ENCODE peak calls at places on chromosomes 2 and 18, in seven cellular contexts. P, I, F, B, L, S and E are unnamed samples. For H3K36me3 and H3K4me1, the result is how much of the 10 kb centered on the place peaks cover.

GRCh38 chr2:112784199-112785189 is at the start of gene IL1A:
- DNase-seq in P (no peak), L (no peak), I (no peak), B (peak), F (no peak), S (no peak), E (no peak)

GRCh38 chr2:37671013-37671815 is at the start of gene CDC42EP3:
- DNase-seq in P (no peak), I (peak), L (peak), S (peak), F (peak), B (peak), E (peak)

GRCh38 chr18:24603151-24603550 is 142.7 kb downstream of the HRH4 start:
- DNase-seq in P (no peak), B (no peak), L (no peak), F (no peak), I (no peak), S (no peak), E (no peak)

GRCh38 chr2:186757009-186757408 is 63.1 kb downstream of the FAM171B start:
- DNase-seq in I (no peak), B (no peak), S (no peak), F (no peak), P (no peak), L (no peak), E (no peak)

GRCh38 chr18:10419420-10420103 is 34.9 kb upstream of the APCDD1 start:
- DNase-seq in S (no peak), F (no peak), I (no peak), L (no peak), P (no peak), B (peak), E (no peak)

GRCh38 chr2:240958366-240959213 is 39.8 kb upstream of the SNED1 start:
- DNase-seq in S (peak), B (no peak), I (peak), P (no peak), F (no peak), L (no peak), E (no peak)

GRCh38 chr18:58612239-58613055 is 16.4 kb downstream of the ALPK2 start:
- DNase-seq in S (no peak), L (no peak), P (no peak), F (no peak), B (no peak), I (no peak), E (no peak)

GRCh38 chr2:238231251-238231793 is 8.5 kb downstream of the HES6 start:
- DNase-seq in L (peak), I (peak), B (peak), P (no peak), S (peak), F (peak), E (peak)

GRCh38 chr2:200756618-200757321 is 54.9 kb upstream of the BZW1 start:
- DNase-seq in I (no peak), L (no peak), B (peak), P (no peak), S (no peak), F (no peak), E (no peak)

GRCh38 chr2:235861383-235861782 is 306.8 kb downstream of the GBX2 start:
- DNase-seq in I (no peak), S (no peak), P (no peak), L (no peak), F (no peak), B (no peak), E (no peak)

GRCh38 chr2:64667535-64667934 is 13.8 kb upstream of the SERTAD2 start:
- DNase-seq in P (no peak), B (no peak), I (no peak), L (no peak), F (no peak), S (no peak), E (no peak)

GRCh38 chr2:85775406-85776381 is 21.9 kb downstream of the ATOH8 start:
- DNase-seq in B (no peak), S (no peak), P (no peak), L (no peak), I (no peak), F (no peak), E (no peak)

GRCh38 chr18:3230401-3231334 is 10.9 kb upstream of the MYOM1 start:
- DNase-seq in I (no peak), P (no peak), S (no peak), B (no peak), L (no peak), F (peak), E (no peak)

GRCh38 chr2:185279999-185280398 is 458.6 kb upstream of the FSIP2 start:
- DNase-seq in I (no peak), P (no peak), B (peak), L (no peak), S (no peak), F (no peak), E (no peak)

GRCh38 chr18:6561029-6561861 is 146.5 kb upstream of the L3MBTL4 start:
- DNase-seq in I (no peak), B (no peak), L (peak), F (no peak), P (no peak), S (peak), E (no peak)

GRCh38 chr2:231672617-231673347 is 35.5 kb upstream of the PTMA start:
- DNase-seq in S (no peak), F (no peak), I (no peak), L (no peak), P (no peak), B (peak), E (no peak)

GRCh38 chr18:35089918-35090550 is 48.8 kb downstream of the MAPRE2 start:
- DNase-seq in L (no peak), P (no peak), B (peak), I (no peak), S (no peak), F (no peak), E (no peak)

GRCh38 chr2:235358981-235359471 is 134.8 kb upstream of the AGAP1 start:
- DNase-seq in L (no peak), B (peak), S (no peak), P (no peak), F (no peak), I (no peak), E (no peak)

GRCh38 chr2:176155341-176156044 is 1.6 kb upstream of the HOXD3 start:
- DNase-seq in B (no peak), S (no peak), L (no peak), P (no peak), F (no peak), I (no peak), E (no peak)

GRCh38 chr18:77071711-77072292 is 60.8 kb downstream of the MBP start:
- DNase-seq in P (no peak), L (peak), F (peak), S (no peak), I (peak), B (peak), E (peak)

GRCh38 chr2:27370816-27371620 is 602 bp downstream of the SNX17 start:
- DNase-seq in F (peak), B (peak), S (no peak), L (no peak), I (peak), P (no peak), E (peak)

GRCh38 chr2:118683460-118683859 is 164.0 kb downstream of the EN1 start:
- DNase-seq in I (no peak), P (no peak), S (no peak), B (no peak), F (no peak), L (no peak), E (no peak)

GRCh38 chr18:13660510-13660909 is 65.8 kb downstream of the FAM210A start:
- DNase-seq in F (no peak), I (no peak), B (peak), L (no peak), S (peak), P (no peak), E (no peak)

GRCh38 chr2:67867735-67868134 is 195.1 kb downstream of the C1D start:
- DNase-seq in I (no peak), P (no peak), B (peak), F (no peak), L (no peak), S (no peak), E (no peak)

GRCh38 chr2:61368687-61369665 is 101.9 kb downstream of the USP34 start:
- DNase-seq in F (peak), P (no peak), B (peak), S (no peak), L (no peak), I (no peak), E (no peak)

GRCh38 chr2:64019975-64020281 is 700 bp upstream of the VPS54 start:
- DNase-seq in S (no peak), I (no peak), B (no peak), F (peak), L (no peak), P (no peak), E (no peak)

GRCh38 chr2:175698076-175698475 is 304.0 kb downstream of the LNPK start:
- DNase-seq in F (no peak), I (no peak), P (no peak), L (no peak), B (no peak), S (no peak), E (no peak)

GRCh38 chr2:3283206-3283605 is 94.4 kb downstream of the EIPR1 start:
- DNase-seq in I (peak), F (no peak), S (no peak), L (no peak), B (no peak), P (no peak), E (no peak)

GRCh38 chr2:179461367-179461886 is 196.8 kb upstream of the SESTD1 start:
- DNase-seq in L (no peak), B (peak), P (no peak), S (no peak), F (no peak), I (no peak), E (no peak)
- H3K4me3 ChIP-seq in L (no peak), B (no peak), P (no peak), S (no peak), F (no peak), I (no peak), E (no peak)

DNA sequence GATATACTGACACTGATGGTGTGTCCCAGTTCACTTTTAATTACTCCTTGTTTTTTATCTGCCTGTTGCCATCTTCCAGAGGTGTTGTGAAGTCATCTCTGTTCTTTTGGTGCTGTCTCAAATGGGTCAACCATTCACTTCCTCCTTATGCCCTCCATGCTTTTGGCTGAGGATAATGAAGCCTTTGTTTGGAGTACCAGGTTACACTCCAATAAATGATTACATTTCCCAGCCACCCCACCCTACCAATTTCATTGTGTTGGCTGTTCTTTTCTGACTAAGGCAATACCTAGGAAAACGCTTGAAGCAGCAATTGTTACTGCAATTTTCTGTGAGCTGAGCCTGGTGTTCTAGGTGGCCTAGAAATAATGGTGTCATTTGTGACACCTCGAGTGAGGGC is 29.8 kb upstream of the ACTG2 start:
- DNase-seq in P (no peak), S (no peak), F (no peak), I (no peak), B (no peak), L (no peak), E (no peak)
- H3K36me3 ChIP-seq in P (half or more), S (half or more), F (half or more), I (under half), B (under half), L (under half), E (under half)

DNA sequence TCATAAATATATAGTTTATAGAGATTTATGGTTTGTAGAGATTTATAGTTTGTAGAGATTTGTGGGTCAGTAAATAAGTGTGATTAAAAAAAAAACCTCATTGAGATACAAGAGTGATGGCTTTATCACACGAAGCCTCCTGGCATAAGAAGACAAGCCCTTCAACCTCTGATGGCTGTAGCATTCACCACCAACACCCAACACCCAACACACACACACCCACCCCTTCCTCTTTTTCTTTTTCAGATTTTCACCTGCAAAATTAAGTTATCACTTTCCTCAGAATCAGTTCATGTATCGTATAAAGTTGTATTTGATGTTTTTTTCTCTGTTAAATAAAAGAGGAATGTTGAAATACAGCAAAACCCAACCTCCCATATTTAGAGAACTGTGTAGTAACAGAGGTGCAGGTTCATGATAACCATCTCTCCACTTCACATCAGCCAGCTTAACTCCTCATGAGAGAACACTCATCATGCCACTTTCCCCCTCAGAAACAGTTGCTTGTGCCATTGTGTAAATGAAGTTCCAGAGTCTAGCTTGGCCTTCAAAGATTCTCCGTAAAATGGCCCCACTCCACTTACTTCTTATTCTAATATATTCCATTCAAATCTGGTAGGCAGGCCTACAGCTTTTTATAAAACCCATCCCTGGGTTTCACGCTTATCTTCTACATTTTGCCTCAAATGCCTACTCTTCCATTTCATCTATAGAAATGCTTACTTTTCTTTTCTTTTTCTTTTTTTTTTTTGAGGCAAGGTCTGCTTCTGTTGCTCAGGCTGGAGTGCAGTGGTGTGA is 105.9 kb downstream of the SPTBN1 start:
- DNase-seq in F (peak), I (no peak), L (no peak), B (no peak), S (no peak), P (no peak), E (no peak)
- H3K4me1 ChIP-seq in F (half or more), I (under half), L (half or more), B (under half), S (under half), P (half or more), E (half or more)

DNA sequence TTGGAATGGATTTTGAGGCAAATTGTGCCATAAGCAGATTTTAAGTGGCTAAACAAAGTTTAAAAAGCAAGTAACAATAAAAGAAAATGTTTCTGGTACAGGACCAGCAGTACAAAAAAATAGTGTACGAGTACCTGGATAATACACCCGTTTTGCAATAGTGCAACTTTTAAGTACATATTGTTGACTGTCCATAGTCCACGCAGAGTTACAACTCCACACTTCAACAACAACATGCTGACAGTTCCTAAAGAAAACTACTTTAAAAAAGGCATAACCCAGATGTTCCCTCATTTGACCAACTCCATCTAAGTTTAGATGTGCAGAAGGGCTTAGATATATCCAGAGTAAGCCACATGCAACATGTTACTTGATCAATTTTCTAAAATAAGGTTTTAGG is 5.1 kb upstream of the STPG4 start:
- DNase-seq in L (no peak), P (no peak), F (no peak), B (no peak), S (no peak), I (no peak), E (no peak)
- H3K4me3 ChIP-seq in L (no peak), P (no peak), F (no peak), B (no peak), S (no peak), I (no peak), E (no peak)

GRCh38 chr2:173193925-173194324 is 118.3 kb downstream of the MAP3K20 start:
- DNase-seq in F (no peak), L (no peak), I (no peak), S (no peak), B (peak), P (no peak), E (no peak)
- H3K36me3 ChIP-seq in F (under half), L (under half), I (under half), S (under half), B (under half), P (under half), E (under half)